ENCODE peak calls at places on chromosome 19, in seven cellular contexts. A is B cell; F is caudate nucleus; T is suprapubic skin; S is activated CD8-positive, alpha-beta T cell treated with anti-CD3 and anti-CD28 coated beads, Interleukin-2, amount 10 ng/mL, durations not matched to agents 7 days and 5 days; Y is GM04504; C is right cardiac atrium. U is an unnamed sample.

GRCh38 chr19:11451942-11452813 is 16.7 kb downstream of the PRKCSH start:
- DNase-seq in A (no peak), F (no peak), T (no peak), S (no peak), Y (no peak), C (no peak), U (no peak)

GRCh38 chr19:33301011-33301899 is 1.1 kb downstream of the CEBPA start:
- DNase-seq in A (no peak), F (no peak), T (no peak), S (no peak), Y (no peak), C (no peak), U (no peak)

GRCh38 chr19:17321655-17322489 is 12.5 kb downstream of the DDA1 start:
- DNase-seq in A (no peak), F (no peak), T (no peak), S (no peak), Y (no peak), C (no peak), U (no peak)

GRCh38 chr19:8821748-8822241 is 10.3 kb downstream of the ZNF558 start:
- DNase-seq in A (no peak), F (no peak), T (no peak), S (no peak), Y (no peak), C (no peak), U (no peak)

GRCh38 chr19:51541458-51542357 is 10.2 kb upstream of the SIGLEC6 start:
- DNase-seq in A (no peak), F (no peak), T (no peak), S (no peak), Y (no peak), C (no peak), U (no peak)

GRCh38 chr19:53057904-53058579 is 13.5 kb downstream of the ERVV-2 start:
- DNase-seq in A (no peak), F (no peak), T (no peak), S (peak; percentile 37), Y (no peak), C (peak; percentile 40), U (no peak)

GRCh38 chr19:33150852-33151518 is 19.1 kb downstream of the WDR88 start:
- DNase-seq in A (no peak), F (no peak), T (no peak), S (no peak), Y (no peak), C (no peak), U (no peak)

GRCh38 chr19:55484571-55485438 is at the start of gene NAT14:
- DNase-seq in A (peak; percentile 69), F (no peak), T (no peak), S (peak; percentile 71), Y (no peak), C (peak; percentile 71), U (peak; percentile 49)

GRCh38 chr19:33798701-33799111 is 2.0 kb downstream of the KCTD15 start:
- DNase-seq in A (no peak), F (no peak), T (no peak), S (no peak), Y (no peak), C (no peak), U (no peak)